ENCODE peak calls at places on chromosomes 12 and 14, in nine cellular contexts. One of them, this sample, is unnamed.
A peak's percentile ranks its signal among the peaks of the same experiment; 100 is the strongest.

GRCh38 chr14:82905762-82906161 is 1372.1 kb upstream of the SEL1L start:
- DNase-seq in suprapubic skin: no peak
- DNase-seq in NCI-H1092 treated with DMSO at 0.1 percent for 48 hours: no peak
- DNase-seq in GF-D8: no peak
- DNase-seq in cardiac muscle cell: no peak
- DNase-seq in non-pigmented ciliary epithelial cell: no peak
- DNase-seq in ELR: no peak
- DNase-seq in GM12892: no peak
- DNase-seq in stimulated activated CD4-positive, alpha-beta T cell treated with anti-CD3 and anti-CD28 coated beads, TNF-alpha, amount 100 ng/mL, for 24 hours: no peak
- DNase-seq in this sample: no peak

GRCh38 chr14:86333506-86333905 is 803.6 kb downstream of the FLRT2 start:
- DNase-seq in cardiac muscle cell: no peak
- DNase-seq in non-pigmented ciliary epithelial cell: no peak
- DNase-seq in GM12892: no peak
- DNase-seq in NCI-H1092 treated with DMSO at 0.1 percent for 48 hours: no peak
- DNase-seq in stimulated activated CD4-positive, alpha-beta T cell treated with anti-CD3 and anti-CD28 coated beads, TNF-alpha, amount 100 ng/mL, for 24 hours: no peak
- DNase-seq in GF-D8: no peak
- DNase-seq in ELR: no peak
- DNase-seq in suprapubic skin: no peak
- DNase-seq in this sample: no peak

GRCh38 chr14:58752280-58752679 is 114.5 kb downstream of the DACT1 start:
- DNase-seq in ELR: no peak
- DNase-seq in stimulated activated CD4-positive, alpha-beta T cell treated with anti-CD3 and anti-CD28 coated beads, TNF-alpha, amount 100 ng/mL, for 24 hours: no peak
- DNase-seq in non-pigmented ciliary epithelial cell: no peak
- DNase-seq in GM12892: no peak
- DNase-seq in GF-D8: no peak
- DNase-seq in NCI-H1092 treated with DMSO at 0.1 percent for 48 hours: no peak
- DNase-seq in cardiac muscle cell: no peak
- DNase-seq in suprapubic skin: no peak
- DNase-seq in this sample: no peak

GRCh38 chr14:85416771-85417170 is 113.2 kb upstream of the FLRT2 start:
- DNase-seq in NCI-H1092 treated with DMSO at 0.1 percent for 48 hours: no peak
- DNase-seq in non-pigmented ciliary epithelial cell: peak; percentile 74
- DNase-seq in ELR: peak; percentile 93
- DNase-seq in suprapubic skin: no peak
- DNase-seq in cardiac muscle cell: peak; percentile 76
- DNase-seq in stimulated activated CD4-positive, alpha-beta T cell treated with anti-CD3 and anti-CD28 coated beads, TNF-alpha, amount 100 ng/mL, for 24 hours: no peak
- DNase-seq in GM12892: no peak
- DNase-seq in GF-D8: peak; percentile 9
- DNase-seq in this sample: peak; percentile 78

GRCh38 chr14:99831915-99832314 is 38.7 kb downstream of the EML1 start:
- DNase-seq in suprapubic skin: no peak
- DNase-seq in ELR: no peak
- DNase-seq in GM12892: no peak
- DNase-seq in non-pigmented ciliary epithelial cell: no peak
- DNase-seq in cardiac muscle cell: no peak
- DNase-seq in stimulated activated CD4-positive, alpha-beta T cell treated with anti-CD3 and anti-CD28 coated beads, TNF-alpha, amount 100 ng/mL, for 24 hours: no peak
- DNase-seq in GF-D8: no peak
- DNase-seq in NCI-H1092 treated with DMSO at 0.1 percent for 48 hours: no peak
- DNase-seq in this sample: no peak

GRCh38 chr12:122356192-122356635 is 66.3 kb downstream of the CLIP1 start:
- DNase-seq in non-pigmented ciliary epithelial cell: no peak
- DNase-seq in GM12892: no peak
- DNase-seq in stimulated activated CD4-positive, alpha-beta T cell treated with anti-CD3 and anti-CD28 coated beads, TNF-alpha, amount 100 ng/mL, for 24 hours: peak; percentile 8
- DNase-seq in cardiac muscle cell: peak; percentile 80
- DNase-seq in GF-D8: peak; percentile 23
- DNase-seq in NCI-H1092 treated with DMSO at 0.1 percent for 48 hours: peak; percentile 11
- DNase-seq in suprapubic skin: no peak
- DNase-seq in ELR: peak; percentile 69
- DNase-seq in this sample: peak; percentile 48

GRCh38 chr12:46209165-46209564 is 59.7 kb downstream of the SLC38A1 start:
- DNase-seq in cardiac muscle cell: no peak
- DNase-seq in stimulated activated CD4-positive, alpha-beta T cell treated with anti-CD3 and anti-CD28 coated beads, TNF-alpha, amount 100 ng/mL, for 24 hours: no peak
- DNase-seq in suprapubic skin: no peak
- DNase-seq in NCI-H1092 treated with DMSO at 0.1 percent for 48 hours: no peak
- DNase-seq in GM12892: no peak
- DNase-seq in ELR: no peak
- DNase-seq in GF-D8: no peak
- DNase-seq in non-pigmented ciliary epithelial cell: no peak
- DNase-seq in this sample: no peak

GRCh38 chr12:94010307-94010706 is 138.1 kb upstream of the PLXNC1 start:
- DNase-seq in NCI-H1092 treated with DMSO at 0.1 percent for 48 hours: no peak
- DNase-seq in non-pigmented ciliary epithelial cell: no peak
- DNase-seq in GM12892: no peak
- DNase-seq in GF-D8: no peak
- DNase-seq in stimulated activated CD4-positive, alpha-beta T cell treated with anti-CD3 and anti-CD28 coated beads, TNF-alpha, amount 100 ng/mL, for 24 hours: no peak
- DNase-seq in suprapubic skin: peak; percentile 15
- DNase-seq in ELR: no peak
- DNase-seq in cardiac muscle cell: no peak
- DNase-seq in this sample: no peak

GRCh38 chr12:3490848-3491382 is at the start of gene PRMT8:
- DNase-seq in suprapubic skin: no peak
- DNase-seq in NCI-H1092 treated with DMSO at 0.1 percent for 48 hours: peak; percentile 52
- DNase-seq in GM12892: no peak
- DNase-seq in GF-D8: no peak
- DNase-seq in cardiac muscle cell: peak; percentile 18
- DNase-seq in ELR: peak; percentile 14
- DNase-seq in stimulated activated CD4-positive, alpha-beta T cell treated with anti-CD3 and anti-CD28 coated beads, TNF-alpha, amount 100 ng/mL, for 24 hours: no peak
- DNase-seq in non-pigmented ciliary epithelial cell: no peak
- DNase-seq in this sample: no peak

GRCh38 chr12:6963016-6963731 is 7.3 kb downstream of the PHB2 start:
- DNase-seq in ELR: no peak
- DNase-seq in GM12892: no peak
- DNase-seq in cardiac muscle cell: no peak
- DNase-seq in non-pigmented ciliary epithelial cell: no peak
- DNase-seq in NCI-H1092 treated with DMSO at 0.1 percent for 48 hours: peak; percentile 16
- DNase-seq in GF-D8: no peak
- DNase-seq in stimulated activated CD4-positive, alpha-beta T cell treated with anti-CD3 and anti-CD28 coated beads, TNF-alpha, amount 100 ng/mL, for 24 hours: no peak
- DNase-seq in suprapubic skin: peak; percentile 83
- DNase-seq in this sample: no peak

GRCh38 chr12:105939181-105939721 is 199.5 kb downstream of the NUAK1 start:
- DNase-seq in cardiac muscle cell: no peak
- DNase-seq in suprapubic skin: no peak
- DNase-seq in GM12892: no peak
- DNase-seq in non-pigmented ciliary epithelial cell: no peak
- DNase-seq in ELR: no peak
- DNase-seq in stimulated activated CD4-positive, alpha-beta T cell treated with anti-CD3 and anti-CD28 coated beads, TNF-alpha, amount 100 ng/mL, for 24 hours: no peak
- DNase-seq in GF-D8: no peak
- DNase-seq in NCI-H1092 treated with DMSO at 0.1 percent for 48 hours: no peak
- DNase-seq in this sample: no peak

GRCh38 chr14:99277534-99277933 is 5.5 kb upstream of the BCL11B start:
- DNase-seq in GF-D8: no peak
- DNase-seq in suprapubic skin: no peak
- DNase-seq in GM12892: no peak
- DNase-seq in NCI-H1092 treated with DMSO at 0.1 percent for 48 hours: no peak
- DNase-seq in non-pigmented ciliary epithelial cell: no peak
- DNase-seq in ELR: no peak
- DNase-seq in stimulated activated CD4-positive, alpha-beta T cell treated with anti-CD3 and anti-CD28 coated beads, TNF-alpha, amount 100 ng/mL, for 24 hours: no peak
- DNase-seq in cardiac muscle cell: no peak
- DNase-seq in this sample: no peak

GRCh38 chr12:49667319-49668090 is 39.7 kb downstream of the FMNL3 start:
- DNase-seq in stimulated activated CD4-positive, alpha-beta T cell treated with anti-CD3 and anti-CD28 coated beads, TNF-alpha, amount 100 ng/mL, for 24 hours: no peak
- DNase-seq in GF-D8: no peak
- DNase-seq in GM12892: no peak
- DNase-seq in non-pigmented ciliary epithelial cell: peak; percentile 37
- DNase-seq in ELR: peak; percentile 68
- DNase-seq in cardiac muscle cell: peak; percentile 38
- DNase-seq in NCI-H1092 treated with DMSO at 0.1 percent for 48 hours: no peak
- DNase-seq in suprapubic skin: no peak
- DNase-seq in this sample: no peak

GRCh38 chr12:57965766-57966165 is 24.4 kb downstream of the ATP23 start:
- DNase-seq in ELR: peak; percentile 27
- DNase-seq in GM12892: no peak
- DNase-seq in non-pigmented ciliary epithelial cell: no peak
- DNase-seq in GF-D8: no peak
- DNase-seq in cardiac muscle cell: no peak
- DNase-seq in NCI-H1092 treated with DMSO at 0.1 percent for 48 hours: no peak
- DNase-seq in suprapubic skin: no peak
- DNase-seq in stimulated activated CD4-positive, alpha-beta T cell treated with anti-CD3 and anti-CD28 coated beads, TNF-alpha, amount 100 ng/mL, for 24 hours: no peak
- DNase-seq in this sample: no peak

GRCh38 chr14:61701946-61702345 is 6.6 kb downstream of the HIF1A start:
- DNase-seq in cardiac muscle cell: peak; percentile 63
- DNase-seq in GM12892: no peak
- DNase-seq in GF-D8: no peak
- DNase-seq in non-pigmented ciliary epithelial cell: no peak
- DNase-seq in ELR: no peak
- DNase-seq in suprapubic skin: no peak
- DNase-seq in NCI-H1092 treated with DMSO at 0.1 percent for 48 hours: no peak
- DNase-seq in stimulated activated CD4-positive, alpha-beta T cell treated with anti-CD3 and anti-CD28 coated beads, TNF-alpha, amount 100 ng/mL, for 24 hours: no peak
- DNase-seq in this sample: no peak

GRCh38 chr14:97785495-97785894 is 988.3 kb downstream of the VRK1 start:
- DNase-seq in non-pigmented ciliary epithelial cell: no peak
- DNase-seq in NCI-H1092 treated with DMSO at 0.1 percent for 48 hours: no peak
- DNase-seq in suprapubic skin: no peak
- DNase-seq in cardiac muscle cell: no peak
- DNase-seq in GM12892: no peak
- DNase-seq in stimulated activated CD4-positive, alpha-beta T cell treated with anti-CD3 and anti-CD28 coated beads, TNF-alpha, amount 100 ng/mL, for 24 hours: no peak
- DNase-seq in ELR: no peak
- DNase-seq in GF-D8: no peak
- DNase-seq in this sample: no peak

GRCh38 chr12:128853321-128854197 is at the start of gene GLT1D1:
- DNase-seq in ELR: no peak
- DNase-seq in stimulated activated CD4-positive, alpha-beta T cell treated with anti-CD3 and anti-CD28 coated beads, TNF-alpha, amount 100 ng/mL, for 24 hours: no peak
- DNase-seq in non-pigmented ciliary epithelial cell: no peak
- DNase-seq in NCI-H1092 treated with DMSO at 0.1 percent for 48 hours: peak; percentile 29
- DNase-seq in GF-D8: no peak
- DNase-seq in GM12892: no peak
- DNase-seq in suprapubic skin: no peak
- DNase-seq in cardiac muscle cell: no peak
- DNase-seq in this sample: no peak

GRCh38 chr12:79452906-79453305 is 237.9 kb downstream of the PAWR start:
- DNase-seq in NCI-H1092 treated with DMSO at 0.1 percent for 48 hours: no peak
- DNase-seq in GF-D8: no peak
- DNase-seq in stimulated activated CD4-positive, alpha-beta T cell treated with anti-CD3 and anti-CD28 coated beads, TNF-alpha, amount 100 ng/mL, for 24 hours: no peak
- DNase-seq in non-pigmented ciliary epithelial cell: no peak
- DNase-seq in suprapubic skin: no peak
- DNase-seq in cardiac muscle cell: no peak
- DNase-seq in ELR: peak; percentile 1
- DNase-seq in GM12892: no peak
- DNase-seq in this sample: no peak

GRCh38 chr12:119804011-119804641 is 73.0 kb downstream of the CIT start:
- DNase-seq in GM12892: no peak
- DNase-seq in suprapubic skin: peak; percentile 63
- DNase-seq in ELR: peak; percentile 88
- DNase-seq in GF-D8: no peak
- DNase-seq in cardiac muscle cell: peak; percentile 52
- DNase-seq in non-pigmented ciliary epithelial cell: peak; percentile 13
- DNase-seq in NCI-H1092 treated with DMSO at 0.1 percent for 48 hours: no peak
- DNase-seq in stimulated activated CD4-positive, alpha-beta T cell treated with anti-CD3 and anti-CD28 coated beads, TNF-alpha, amount 100 ng/mL, for 24 hours: no peak
- DNase-seq in this sample: no peak

GRCh38 chr12:61902403-61902802 is 357.8 kb upstream of the USP15 start:
- DNase-seq in ELR: no peak
- DNase-seq in NCI-H1092 treated with DMSO at 0.1 percent for 48 hours: no peak
- DNase-seq in stimulated activated CD4-positive, alpha-beta T cell treated with anti-CD3 and anti-CD28 coated beads, TNF-alpha, amount 100 ng/mL, for 24 hours: no peak
- DNase-seq in cardiac muscle cell: no peak
- DNase-seq in non-pigmented ciliary epithelial cell: no peak
- DNase-seq in suprapubic skin: no peak
- DNase-seq in GF-D8: no peak
- DNase-seq in GM12892: no peak
- DNase-seq in this sample: no peak

GRCh38 chr12:4244868-4245267 is 28.7 kb upstream of the CCND2 start:
- DNase-seq in GM12892: no peak
- DNase-seq in GF-D8: no peak
- DNase-seq in stimulated activated CD4-positive, alpha-beta T cell treated with anti-CD3 and anti-CD28 coated beads, TNF-alpha, amount 100 ng/mL, for 24 hours: no peak
- DNase-seq in non-pigmented ciliary epithelial cell: no peak
- DNase-seq in cardiac muscle cell: no peak
- DNase-seq in NCI-H1092 treated with DMSO at 0.1 percent for 48 hours: no peak
- DNase-seq in suprapubic skin: no peak
- DNase-seq in ELR: no peak
- DNase-seq in this sample: no peak

GRCh38 chr12:124682425-124683329 is 115.3 kb upstream of the NCOR2 start:
- DNase-seq in NCI-H1092 treated with DMSO at 0.1 percent for 48 hours: no peak
- DNase-seq in GF-D8: no peak
- DNase-seq in ELR: no peak
- DNase-seq in non-pigmented ciliary epithelial cell: no peak
- DNase-seq in suprapubic skin: no peak
- DNase-seq in cardiac muscle cell: no peak
- DNase-seq in stimulated activated CD4-positive, alpha-beta T cell treated with anti-CD3 and anti-CD28 coated beads, TNF-alpha, amount 100 ng/mL, for 24 hours: no peak
- DNase-seq in GM12892: no peak
- DNase-seq in this sample: no peak

GRCh38 chr12:116969615-116970575 is 59.1 kb downstream of the FBXW8 start:
- DNase-seq in cardiac muscle cell: peak; percentile 51
- DNase-seq in non-pigmented ciliary epithelial cell: no peak
- DNase-seq in suprapubic skin: no peak
- DNase-seq in GM12892: no peak
- DNase-seq in NCI-H1092 treated with DMSO at 0.1 percent for 48 hours: peak; percentile 84
- DNase-seq in ELR: no peak
- DNase-seq in GF-D8: no peak
- DNase-seq in stimulated activated CD4-positive, alpha-beta T cell treated with anti-CD3 and anti-CD28 coated beads, TNF-alpha, amount 100 ng/mL, for 24 hours: no peak
- DNase-seq in this sample: no peak

GRCh38 chr14:22099942-22100763 is 426.5 kb upstream of the OR4E1 start:
- DNase-seq in cardiac muscle cell: peak; percentile 75
- DNase-seq in GM12892: no peak
- DNase-seq in non-pigmented ciliary epithelial cell: peak; percentile 35
- DNase-seq in suprapubic skin: peak; percentile 84
- DNase-seq in NCI-H1092 treated with DMSO at 0.1 percent for 48 hours: peak; percentile 12
- DNase-seq in stimulated activated CD4-positive, alpha-beta T cell treated with anti-CD3 and anti-CD28 coated beads, TNF-alpha, amount 100 ng/mL, for 24 hours: peak; percentile 24
- DNase-seq in ELR: peak; percentile 46
- DNase-seq in GF-D8: peak; percentile 18
- DNase-seq in this sample: no peak

GRCh38 chr12:34292736-34293625 is 270.7 kb downstream of the ALG10 start:
- DNase-seq in suprapubic skin: peak; percentile 40
- DNase-seq in ELR: no peak
- DNase-seq in non-pigmented ciliary epithelial cell: no peak
- DNase-seq in GF-D8: no peak
- DNase-seq in cardiac muscle cell: no peak
- DNase-seq in GM12892: no peak
- DNase-seq in stimulated activated CD4-positive, alpha-beta T cell treated with anti-CD3 and anti-CD28 coated beads, TNF-alpha, amount 100 ng/mL, for 24 hours: no peak
- DNase-seq in NCI-H1092 treated with DMSO at 0.1 percent for 48 hours: no peak
- DNase-seq in this sample: no peak

GRCh38 chr12:20237091-20237490 is 131.2 kb upstream of the PDE3A start:
- DNase-seq in GM12892: no peak
- DNase-seq in ELR: no peak
- DNase-seq in cardiac muscle cell: no peak
- DNase-seq in non-pigmented ciliary epithelial cell: no peak
- DNase-seq in suprapubic skin: no peak
- DNase-seq in NCI-H1092 treated with DMSO at 0.1 percent for 48 hours: no peak
- DNase-seq in GF-D8: no peak
- DNase-seq in stimulated activated CD4-positive, alpha-beta T cell treated with anti-CD3 and anti-CD28 coated beads, TNF-alpha, amount 100 ng/mL, for 24 hours: no peak
- DNase-seq in this sample: no peak

GRCh38 chr12:124862768-124863408 is 776 bp downstream of the SCARB1 start:
- DNase-seq in ELR: peak; percentile 56
- DNase-seq in suprapubic skin: no peak
- DNase-seq in GM12892: no peak
- DNase-seq in stimulated activated CD4-positive, alpha-beta T cell treated with anti-CD3 and anti-CD28 coated beads, TNF-alpha, amount 100 ng/mL, for 24 hours: no peak
- DNase-seq in non-pigmented ciliary epithelial cell: no peak
- DNase-seq in cardiac muscle cell: no peak
- DNase-seq in GF-D8: no peak
- DNase-seq in NCI-H1092 treated with DMSO at 0.1 percent for 48 hours: peak; percentile 13
- DNase-seq in this sample: no peak

GRCh38 chr14:92253381-92253894 is 69.5 kb upstream of the SLC24A4 start:
- DNase-seq in NCI-H1092 treated with DMSO at 0.1 percent for 48 hours: peak; percentile 8
- DNase-seq in stimulated activated CD4-positive, alpha-beta T cell treated with anti-CD3 and anti-CD28 coated beads, TNF-alpha, amount 100 ng/mL, for 24 hours: no peak
- DNase-seq in non-pigmented ciliary epithelial cell: no peak
- DNase-seq in cardiac muscle cell: no peak
- DNase-seq in ELR: no peak
- DNase-seq in GF-D8: no peak
- DNase-seq in suprapubic skin: no peak
- DNase-seq in GM12892: no peak
- DNase-seq in this sample: no peak

This sample was measured in skeletal muscle cell.